ENCODE peak calls at places on chromosome 11, in nine cellular contexts. F, R, J, S, U, D, V, C and Q are unnamed samples.

GRCh38 chr11:15163136-15163535 is 48.4 kb downstream of the INSC start:
- DNase-seq in R (no peak), V (no peak), J (no peak), D (no peak), U (no peak), S (no peak), F (no peak), C (no peak), Q (no peak)

GRCh38 chr11:73528420-73528819 is 69.5 kb downstream of the FAM168A start:
- DNase-seq in F (no peak), D (no peak), S (no peak), U (no peak), J (no peak), R (no peak), V (no peak), C (no peak), Q (no peak)

GRCh38 chr11:103812680-103813079 is 223.8 kb upstream of the DDI1 start:
- DNase-seq in C (no peak), U (no peak), F (no peak), S (no peak), V (no peak), R (no peak), J (no peak), D (no peak), Q (no peak)

GRCh38 chr11:110065189-110065588 is 28.0 kb upstream of the ZC3H12C start:
- DNase-seq in R (no peak), D (no peak), F (no peak), U (no peak), S (no peak), V (no peak), J (no peak), C (no peak), Q (no peak)

GRCh38 chr11:68659158-68659921 is 25.0 kb upstream of the GAL start:
- DNase-seq in C (peak), J (no peak), F (no peak), U (no peak), D (no peak), R (no peak), S (peak), V (no peak), Q (no peak)

GRCh38 chr11:46357483-46357936 is 10.2 kb downstream of the DGKZ start:
- DNase-seq in S (peak), C (no peak), R (no peak), D (no peak), J (no peak), F (no peak), U (no peak), V (no peak), Q (no peak)

GRCh38 chr11:75246673-75247350 is 6.2 kb downstream of the TPBGL start:
- DNase-seq in U (no peak), J (no peak), D (no peak), R (no peak), V (no peak), F (no peak), S (no peak), C (peak), Q (no peak)

GRCh38 chr11:120128392-120129172 is 9.3 kb downstream of the TRIM29 start:
- DNase-seq in S (no peak), D (no peak), F (no peak), U (no peak), R (no peak), J (no peak), V (no peak), C (peak), Q (no peak)

GRCh38 chr11:74951241-74951640 is 2.2 kb downstream of the SPCS2 start:
- DNase-seq in U (no peak), J (no peak), D (no peak), C (no peak), S (no peak), F (no peak), R (no peak), V (no peak), Q (no peak)

GRCh38 chr11:2094354-2095197 is 44.6 kb downstream of the IGF2 start:
- DNase-seq in F (no peak), J (no peak), V (peak), U (no peak), R (no peak), D (no peak), C (peak), S (no peak), Q (no peak)

GRCh38 chr11:115665345-115665901 is 161.2 kb upstream of the CADM1 start:
- DNase-seq in D (no peak), V (no peak), S (no peak), F (no peak), U (no peak), J (no peak), R (no peak), C (no peak), Q (no peak)

GRCh38 chr11:124225471-124225870 is 15.4 kb upstream of the OR8G1 start:
- DNase-seq in J (no peak), U (no peak), C (no peak), F (no peak), D (no peak), S (no peak), R (no peak), V (no peak), Q (no peak)

GRCh38 chr11:124746621-124747243 is 5.3 kb downstream of the VSIG2 start:
- DNase-seq in C (peak), D (peak), J (peak), S (no peak), F (no peak), R (peak), V (no peak), U (peak), Q (peak)

GRCh38 chr11:80816966-80817365 is 1376.1 kb upstream of the TENM4 start:
- DNase-seq in U (no peak), D (no peak), J (no peak), S (no peak), F (no peak), C (no peak), V (no peak), R (no peak), Q (no peak)

GRCh38 chr11:76209956-76210885 is 3.9 kb upstream of the WNT11 start:
- DNase-seq in R (peak), V (no peak), C (no peak), U (peak), S (no peak), F (no peak), D (no peak), J (peak), Q (no peak)

GRCh38 chr11:77195071-77195705 is 67.1 kb downstream of the MYO7A start:
- DNase-seq in C (no peak), V (no peak), J (no peak), S (no peak), U (no peak), F (no peak), D (no peak), R (no peak), Q (no peak)

GRCh38 chr11:57432017-57432590 is 5.2 kb upstream of the SLC43A3 start:
- DNase-seq in U (no peak), F (no peak), S (peak), D (no peak), J (no peak), R (no peak), C (no peak), V (no peak), Q (no peak)

GRCh38 chr11:110463153-110463552 is 33.4 kb downstream of the FDX1 start:
- DNase-seq in C (no peak), F (no peak), D (no peak), U (no peak), S (peak), J (no peak), V (no peak), R (peak), Q (no peak)

GRCh38 chr11:44726278-44727113 is at the start of gene TSPAN18:
- DNase-seq in S (peak), J (peak), C (no peak), R (peak), D (peak), V (peak), F (no peak), U (peak), Q (peak)

GRCh38 chr11:32427935-32428664 is 7.2 kb downstream of the WT1 start:
- DNase-seq in S (no peak), C (no peak), F (no peak), U (no peak), R (no peak), J (no peak), D (no peak), V (no peak), Q (no peak)